ENCODE peak calls at places on chromosomes 13 and 19, in nine cellular contexts. One of them, this sample, is unnamed.

GRCh38 chr13:114105351-114106225 is 26.8 kb downstream of the RASA3 start:
- DNase-seq in KBM-7: no peak
- DNase-seq in NCI-H1930: no peak
- DNase-seq in stimulated activated CD8-positive, alpha-beta memory T cell treated with anti-CD3 and anti-CD28 coated beads, Interleukin-15, amount 100 ng/mL, for 48 hours: no peak
- DNase-seq in HEK293T: no peak
- DNase-seq in ascending aorta: no peak
- DNase-seq in HCT116: no peak
- DNase-seq in NCI-H510A treated with DMSO at 0.1 percent for 48 hours: no peak
- DNase-seq in non-pigmented ciliary epithelial cell: no peak
- DNase-seq in this sample: no peak

GRCh38 chr13:45292176-45292575 is 48.8 kb downstream of the TPT1 start:
- DNase-seq in KBM-7: no peak
- DNase-seq in NCI-H1930: no peak
- DNase-seq in stimulated activated CD8-positive, alpha-beta memory T cell treated with anti-CD3 and anti-CD28 coated beads, Interleukin-15, amount 100 ng/mL, for 48 hours: no peak
- DNase-seq in HEK293T: no peak
- DNase-seq in ascending aorta: no peak
- DNase-seq in HCT116: peak
- DNase-seq in NCI-H510A treated with DMSO at 0.1 percent for 48 hours: peak
- DNase-seq in non-pigmented ciliary epithelial cell: no peak
- DNase-seq in this sample: no peak

GRCh38 chr13:97439196-97439595 is 5.2 kb downstream of the RAP2A start:
- DNase-seq in KBM-7: no peak
- DNase-seq in NCI-H1930: no peak
- DNase-seq in stimulated activated CD8-positive, alpha-beta memory T cell treated with anti-CD3 and anti-CD28 coated beads, Interleukin-15, amount 100 ng/mL, for 48 hours: no peak
- DNase-seq in HEK293T: no peak
- DNase-seq in ascending aorta: no peak
- DNase-seq in HCT116: no peak
- DNase-seq in NCI-H510A treated with DMSO at 0.1 percent for 48 hours: no peak
- DNase-seq in non-pigmented ciliary epithelial cell: no peak
- DNase-seq in this sample: no peak

GRCh38 chr13:100666124-100666523 is 8.5 kb downstream of the TMTC4 start:
- DNase-seq in KBM-7: no peak
- DNase-seq in NCI-H1930: no peak
- DNase-seq in stimulated activated CD8-positive, alpha-beta memory T cell treated with anti-CD3 and anti-CD28 coated beads, Interleukin-15, amount 100 ng/mL, for 48 hours: no peak
- DNase-seq in HEK293T: no peak
- DNase-seq in ascending aorta: no peak
- DNase-seq in HCT116: no peak
- DNase-seq in NCI-H510A treated with DMSO at 0.1 percent for 48 hours: no peak
- DNase-seq in non-pigmented ciliary epithelial cell: no peak
- DNase-seq in this sample: no peak

GRCh38 chr19:56291857-56292256 is 19.3 kb downstream of the EDDM13 start:
- DNase-seq in KBM-7: no peak
- DNase-seq in NCI-H1930: no peak
- DNase-seq in stimulated activated CD8-positive, alpha-beta memory T cell treated with anti-CD3 and anti-CD28 coated beads, Interleukin-15, amount 100 ng/mL, for 48 hours: peak
- DNase-seq in HEK293T: no peak
- DNase-seq in ascending aorta: no peak
- DNase-seq in HCT116: no peak
- DNase-seq in NCI-H510A treated with DMSO at 0.1 percent for 48 hours: no peak
- DNase-seq in non-pigmented ciliary epithelial cell: no peak
- DNase-seq in this sample: no peak

GRCh38 chr19:1855828-1856255 is 7.5 kb downstream of the KLF16 start:
- DNase-seq in KBM-7: no peak
- DNase-seq in NCI-H1930: no peak
- DNase-seq in stimulated activated CD8-positive, alpha-beta memory T cell treated with anti-CD3 and anti-CD28 coated beads, Interleukin-15, amount 100 ng/mL, for 48 hours: no peak
- DNase-seq in HEK293T: no peak
- DNase-seq in ascending aorta: no peak
- DNase-seq in HCT116: no peak
- DNase-seq in NCI-H510A treated with DMSO at 0.1 percent for 48 hours: no peak
- DNase-seq in non-pigmented ciliary epithelial cell: no peak
- DNase-seq in this sample: no peak

GRCh38 chr19:8366961-8367326 is 3.0 kb downstream of the ANGPTL4 start:
- DNase-seq in KBM-7: no peak
- DNase-seq in NCI-H1930: no peak
- DNase-seq in stimulated activated CD8-positive, alpha-beta memory T cell treated with anti-CD3 and anti-CD28 coated beads, Interleukin-15, amount 100 ng/mL, for 48 hours: no peak
- DNase-seq in HEK293T: peak
- DNase-seq in ascending aorta: no peak
- DNase-seq in HCT116: no peak
- DNase-seq in NCI-H510A treated with DMSO at 0.1 percent for 48 hours: no peak
- DNase-seq in non-pigmented ciliary epithelial cell: no peak
- DNase-seq in this sample: no peak

GRCh38 chr19:32828643-32829344 is 40.8 kb downstream of the SLC7A9 start:
- DNase-seq in KBM-7: no peak
- DNase-seq in NCI-H1930: no peak
- DNase-seq in stimulated activated CD8-positive, alpha-beta memory T cell treated with anti-CD3 and anti-CD28 coated beads, Interleukin-15, amount 100 ng/mL, for 48 hours: no peak
- DNase-seq in HEK293T: no peak
- DNase-seq in ascending aorta: no peak
- DNase-seq in HCT116: no peak
- DNase-seq in NCI-H510A treated with DMSO at 0.1 percent for 48 hours: peak
- DNase-seq in non-pigmented ciliary epithelial cell: no peak
- DNase-seq in this sample: no peak

GRCh38 chr13:40640202-40640601 is 26.2 kb downstream of the FOXO1 start:
- DNase-seq in KBM-7: no peak
- DNase-seq in NCI-H1930: no peak
- DNase-seq in stimulated activated CD8-positive, alpha-beta memory T cell treated with anti-CD3 and anti-CD28 coated beads, Interleukin-15, amount 100 ng/mL, for 48 hours: no peak
- DNase-seq in HEK293T: no peak
- DNase-seq in ascending aorta: no peak
- DNase-seq in HCT116: no peak
- DNase-seq in NCI-H510A treated with DMSO at 0.1 percent for 48 hours: no peak
- DNase-seq in non-pigmented ciliary epithelial cell: no peak
- DNase-seq in this sample: no peak

GRCh38 chr13:75797256-75797655 is 161.1 kb downstream of the LMO7 start:
- DNase-seq in KBM-7: no peak
- DNase-seq in NCI-H1930: no peak
- DNase-seq in stimulated activated CD8-positive, alpha-beta memory T cell treated with anti-CD3 and anti-CD28 coated beads, Interleukin-15, amount 100 ng/mL, for 48 hours: no peak
- DNase-seq in HEK293T: no peak
- DNase-seq in ascending aorta: no peak
- DNase-seq in HCT116: no peak
- DNase-seq in NCI-H510A treated with DMSO at 0.1 percent for 48 hours: no peak
- DNase-seq in non-pigmented ciliary epithelial cell: no peak
- DNase-seq in this sample: no peak

GRCh38 chr19:55197531-55197930 is 11.8 kb downstream of the PTPRH start:
- DNase-seq in KBM-7: no peak
- DNase-seq in NCI-H1930: peak
- DNase-seq in stimulated activated CD8-positive, alpha-beta memory T cell treated with anti-CD3 and anti-CD28 coated beads, Interleukin-15, amount 100 ng/mL, for 48 hours: no peak
- DNase-seq in HEK293T: peak
- DNase-seq in ascending aorta: no peak
- DNase-seq in HCT116: no peak
- DNase-seq in NCI-H510A treated with DMSO at 0.1 percent for 48 hours: no peak
- DNase-seq in non-pigmented ciliary epithelial cell: no peak
- DNase-seq in this sample: no peak

GRCh38 chr13:46896346-46897138 is at the start of gene HTR2A:
- DNase-seq in KBM-7: peak
- DNase-seq in NCI-H1930: no peak
- DNase-seq in stimulated activated CD8-positive, alpha-beta memory T cell treated with anti-CD3 and anti-CD28 coated beads, Interleukin-15, amount 100 ng/mL, for 48 hours: no peak
- DNase-seq in HEK293T: no peak
- DNase-seq in ascending aorta: no peak
- DNase-seq in HCT116: no peak
- DNase-seq in NCI-H510A treated with DMSO at 0.1 percent for 48 hours: no peak
- DNase-seq in non-pigmented ciliary epithelial cell: no peak
- DNase-seq in this sample: peak